ENCODE peak calls at places on chromosomes 13 and 19, in ten cellular contexts. Y is tibial nerve; F is astrocyte of the spinal cord; N is fibroblast of mammary gland; B is CD8-positive, alpha-beta memory T cell; L is sigmoid colon; S is transverse colon; E is ovary; I is HCT116; Z is dorsolateral prefrontal cortex. D is an unnamed sample.

GRCh38 chr13:99726261-99726894 is 225.1 kb downstream of the TM9SF2 start:
- DNase-seq in E (no peak), I (no peak), Y (no peak), S (no peak), N (no peak), B (no peak), L (no peak), Z (no peak), F (no peak), D (no peak)

GRCh38 chr19:45293682-45294081 is 29.0 kb downstream of the CKM start:
- DNase-seq in Z (no peak), B (no peak), I (no peak), N (no peak), F (no peak), L (no peak), Y (no peak), S (no peak), E (no peak), D (no peak)

GRCh38 chr13:20570540-20570939 is 3.6 kb downstream of the IFT88 start:
- DNase-seq in S (no peak), L (no peak), B (no peak), Z (no peak), F (no peak), N (peak), I (no peak), Y (no peak), E (no peak), D (no peak)

GRCh38 chr19:52748336-52748950 is 13.6 kb upstream of the ZNF611 start:
- DNase-seq in L (no peak), F (peak), Z (no peak), N (peak), Y (no peak), I (no peak), B (no peak), S (no peak), E (peak), D (no peak)

GRCh38 chr13:30826911-30827577 is 79.0 kb upstream of the MEDAG start:
- DNase-seq in L (no peak), F (no peak), E (no peak), N (no peak), Z (no peak), I (no peak), Y (no peak), B (no peak), S (no peak), D (no peak)

GRCh38 chr19:32407004-32407992 is 1.7 kb downstream of the DPY19L3 start:
- DNase-seq in B (no peak), E (peak), I (no peak), S (peak), Y (no peak), F (peak), L (peak), N (peak), Z (peak), D (no peak)

GRCh38 chr13:114313061-114313860 is 1.0 kb upstream of the CHAMP1 start:
- DNase-seq in N (peak), L (no peak), B (no peak), I (no peak), Y (no peak), F (no peak), S (peak), E (peak), Z (no peak), D (no peak)

GRCh38 chr19:47122359-47123335 is 8.0 kb upstream of the SAE1 start:
- DNase-seq in L (no peak), E (no peak), I (no peak), Z (no peak), Y (no peak), B (no peak), F (peak), N (peak), S (no peak), D (no peak)

GRCh38 chr13:105904034-105904742 is 631.3 kb downstream of the EFNB2 start:
- DNase-seq in I (no peak), Z (no peak), F (no peak), L (no peak), N (no peak), Y (no peak), B (no peak), S (peak), E (no peak), D (no peak)

GRCh38 chr13:113135281-113135760 is 12.7 kb downstream of the F10 start:
- DNase-seq in I (no peak), L (no peak), S (no peak), F (no peak), N (no peak), E (no peak), B (no peak), Y (no peak), Z (no peak), D (no peak)

GRCh38 chr19:34350161-34350561 is 14.8 kb upstream of the GPI start:
- DNase-seq in F (no peak), N (peak), Z (no peak), B (peak), Y (no peak), L (no peak), I (no peak), S (no peak), E (no peak), D (no peak)

GRCh38 chr13:37136187-37136586 is 30.7 kb upstream of the CSNK1A1L start:
- DNase-seq in L (no peak), E (no peak), I (no peak), S (no peak), N (peak), F (no peak), Y (no peak), B (no peak), Z (no peak), D (no peak)

GRCh38 chr19:45876411-45877197 is 9.3 kb downstream of the IRF2BP1 start:
- DNase-seq in F (peak), E (no peak), N (no peak), L (peak), B (no peak), Z (no peak), Y (peak), S (peak), I (no peak), D (no peak)

GRCh38 chr13:33015791-33016323 is 366 bp upstream of the KL start:
- DNase-seq in N (no peak), I (no peak), L (no peak), B (no peak), Y (no peak), S (peak), E (no peak), Z (no peak), F (no peak), D (no peak)

GRCh38 chr19:38929929-38930775 is at the start of gene SARS2:
- DNase-seq in I (peak), S (peak), Y (peak), L (peak), E (peak), B (peak), F (peak), Z (peak), N (peak), D (no peak)

GRCh38 chr13:35518337-35518736 is 41.8 kb upstream of the MAB21L1 start:
- DNase-seq in B (no peak), N (no peak), Z (no peak), E (no peak), L (no peak), F (peak), S (no peak), I (no peak), Y (no peak), D (no peak)

GRCh38 chr19:56138069-56138468 is 3.0 kb upstream of the ZNF444 start:
- DNase-seq in E (no peak), Z (no peak), I (no peak), F (no peak), N (no peak), Y (no peak), L (no peak), S (no peak), B (no peak), D (no peak)

GRCh38 chr19:41866284-41866683 is 6.2 kb downstream of the RPS19 start:
- DNase-seq in N (no peak), S (no peak), Z (no peak), F (no peak), L (no peak), B (no peak), I (no peak), E (no peak), Y (no peak), D (no peak)

GRCh38 chr19:37007587-37008220 is 70.5 kb upstream of the ZNF420 start:
- DNase-seq in F (peak), L (peak), B (no peak), Z (peak), I (no peak), N (peak), Y (no peak), E (peak), S (peak), D (no peak)

GRCh38 chr19:10773969-10774368 is 56.1 kb downstream of the DNM2 start:
- DNase-seq in Y (no peak), I (no peak), Z (no peak), B (no peak), N (no peak), F (no peak), L (no peak), E (no peak), S (no peak), D (no peak)

GRCh38 chr13:59422646-59423045 is 741.1 kb downstream of the DIAPH3 start:
- DNase-seq in Y (no peak), B (no peak), N (no peak), I (no peak), S (no peak), L (no peak), Z (no peak), F (no peak), E (no peak), D (no peak)

GRCh38 chr13:26425439-26426358 is 131.8 kb upstream of the WASF3 start:
- DNase-seq in F (peak), B (no peak), L (peak), Y (no peak), E (no peak), N (no peak), S (peak), Z (no peak), I (no peak), D (no peak)

GRCh38 chr19:34131100-34131499 is 41.2 kb upstream of the LSM14A start:
- DNase-seq in F (no peak), S (no peak), I (no peak), N (peak), B (no peak), Z (no peak), L (no peak), Y (no peak), E (no peak), D (no peak)

GRCh38 chr19:6020972-6021805 is 43.2 kb upstream of the RANBP3 start:
- DNase-seq in B (no peak), E (no peak), Z (no peak), Y (no peak), L (peak), S (no peak), I (no peak), F (no peak), N (no peak), D (no peak)

GRCh38 chr19:53903055-53903680 is 5.9 kb upstream of the CACNG7 start:
- DNase-seq in E (no peak), F (peak), Z (no peak), N (peak), S (no peak), B (peak), L (no peak), I (no peak), Y (no peak), D (no peak)

GRCh38 chr19:47641891-47642485 is 33.1 kb downstream of the BICRA start:
- DNase-seq in B (no peak), N (no peak), E (no peak), L (no peak), F (no peak), Y (no peak), I (no peak), Z (no peak), S (no peak), D (no peak)

GRCh38 chr13:48593551-48593950 is 60.2 kb upstream of the CYSLTR2 start:
- DNase-seq in Y (no peak), Z (no peak), F (no peak), B (no peak), I (no peak), L (no peak), N (no peak), E (no peak), S (no peak), D (no peak)
- H3K4me3 ChIP-seq in Y (no peak), Z (no peak), F (no peak), B (no peak), I (no peak), L (no peak), N (no peak), E (no peak), S (no peak), D (no peak)

GRCh38 chr19:22619371-22619770 is 14.8 kb upstream of the ZNF492 start:
- DNase-seq in F (no peak), E (peak), Y (no peak), I (no peak), Z (peak), L (no peak), B (no peak), S (no peak), N (no peak), D (no peak)

GRCh38 chr19:22620401-22620800 is 13.7 kb upstream of the ZNF492 start:
- DNase-seq in S (no peak), N (no peak), B (no peak), L (no peak), Z (no peak), F (no peak), E (no peak), I (no peak), Y (no peak), D (no peak)

GRCh38 chr19:22619932-22620331 is 14.2 kb upstream of the ZNF492 start:
- DNase-seq in I (no peak), L (no peak), N (no peak), S (no peak), E (no peak), Z (no peak), F (no peak), Y (no peak), B (no peak), D (no peak)

GRCh38 chr19:22616659-22617058 is 17.5 kb upstream of the ZNF492 start:
- DNase-seq in L (no peak), N (no peak), B (no peak), S (no peak), F (no peak), I (no peak), Z (no peak), E (no peak), Y (no peak), D (no peak)

GRCh38 chr19:22617614-22618325 is 16.4 kb upstream of the ZNF492 start:
- DNase-seq in L (no peak), E (peak), F (no peak), S (no peak), I (no peak), N (no peak), Z (no peak), Y (no peak), B (no peak), D (no peak)
- H3K4me3 ChIP-seq in L (no peak), E (no peak), F (no peak), S (no peak), I (no peak), N (no peak), Z (no peak), Y (no peak), B (no peak), D (no peak)

GRCh38 chr13:71309905-71310304 is 557.1 kb downstream of the DACH1 start:
- DNase-seq in L (no peak), B (no peak), F (no peak), N (no peak), Z (no peak), I (no peak), S (no peak), Y (no peak), E (no peak), D (no peak)
- H3K4me3 ChIP-seq in L (no peak), B (no peak), F (no peak), N (no peak), Z (no peak), I (no peak), S (no peak), Y (no peak), E (no peak), D (no peak)

GRCh38 chr13:50974268-50974667 is 64.7 kb downstream of the RNASEH2B start:
- DNase-seq in B (no peak), F (no peak), Z (no peak), Y (no peak), L (no peak), I (no peak), N (no peak), E (no peak), S (no peak), D (no peak)
- H3K4me3 ChIP-seq in B (no peak), F (no peak), Z (no peak), Y (no peak), L (no peak), I (no peak), N (no peak), E (no peak), S (no peak), D (no peak)

DNA sequence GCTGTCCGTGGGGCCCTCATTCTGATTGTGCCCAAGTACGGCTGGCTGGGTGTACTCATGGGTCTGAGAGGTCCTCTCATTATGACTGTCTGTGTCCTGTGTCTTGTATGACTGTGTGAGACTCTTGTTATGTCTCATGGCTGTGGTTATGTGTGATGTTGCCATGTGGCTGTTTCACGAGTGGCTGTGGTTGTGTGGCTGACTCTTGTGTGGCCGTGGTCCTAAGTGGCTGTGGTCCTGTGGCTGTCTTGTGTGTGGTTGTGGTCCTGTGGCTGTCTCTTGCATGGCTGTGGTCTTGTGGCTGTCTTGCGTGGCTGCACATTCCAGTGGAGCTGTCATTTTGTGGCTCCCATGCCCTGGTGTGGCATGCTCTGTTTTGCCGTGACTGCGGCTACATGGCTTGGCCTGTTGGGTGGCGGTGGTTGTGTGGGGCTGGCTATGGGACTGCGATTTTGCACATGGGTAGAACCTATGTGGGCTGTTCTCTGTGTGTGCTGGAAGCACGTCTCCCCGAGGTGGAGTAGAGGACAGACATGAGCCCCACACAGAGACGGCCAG is 2.5 kb downstream of the LYL1 start:
- DNase-seq in Z (no peak), N (peak), Y (no peak), S (no peak), I (no peak), B (peak), E (no peak), F (no peak), L (no peak), D (no peak)
- H3K4me3 ChIP-seq in Z (no peak), N (no peak), Y (no peak), S (no peak), I (no peak), B (peak), E (no peak), F (no peak), L (no peak), D (no peak)

GRCh38 chr13:77026783-77027621 is at the start of gene FBXL3:
- DNase-seq in F (peak), Y (peak), I (peak), S (peak), L (peak), N (peak), B (peak), E (peak), Z (peak), D (peak)
- H3K4me3 ChIP-seq in F (peak), Y (peak), I (peak), S (peak), L (peak), N (peak), B (peak), E (peak), Z (peak), D (peak)